ENCODE peak calls at places on chromosomes 3 and 15, in nine cellular contexts. R is colonic mucosa, V is GM12878, E is caudate nucleus, K is sigmoid colon, Q is stomach, B is right lobe of liver, M is small intestine, F is adrenal gland. Y is an unnamed sample.

GRCh38 chr3:151579571-151580270 is 118.9 kb upstream of the IGSF10 start:
- DNase-seq in R (no peak), V (no peak), E (no peak), K (peak), Q (no peak), B (no peak), M (no peak), F (no peak), Y (no peak)

GRCh38 chr3:151226088-151226563 is 23.1 kb upstream of the GPR171 start:
- DNase-seq in R (no peak), V (no peak), E (no peak), K (no peak), Q (no peak), B (no peak), M (no peak), F (no peak), Y (no peak)

GRCh38 chr15:41683955-41684354 is 23.8 kb downstream of the MGA start:
- DNase-seq in R (no peak), V (no peak), E (no peak), K (no peak), Q (no peak), B (no peak), M (no peak), F (no peak), Y (no peak)

GRCh38 chr3:16147226-16147625 is 27.3 kb upstream of the GALNT15 start:
- DNase-seq in R (no peak), V (no peak), E (no peak), K (no peak), Q (no peak), B (no peak), M (no peak), F (no peak), Y (peak)

GRCh38 chr3:10344147-10344943 is 23.4 kb upstream of the SEC13 start:
- DNase-seq in R (peak), V (no peak), E (no peak), K (no peak), Q (peak), B (no peak), M (peak), F (peak), Y (no peak)

GRCh38 chr3:195738274-195739044 is 17.7 kb downstream of the MUC20 start:
- DNase-seq in R (no peak), V (no peak), E (no peak), K (peak), Q (no peak), B (peak), M (no peak), F (no peak), Y (no peak)

GRCh38 chr15:38186505-38186904 is 66.1 kb upstream of the SPRED1 start:
- DNase-seq in R (no peak), V (no peak), E (no peak), K (no peak), Q (no peak), B (no peak), M (no peak), F (no peak), Y (no peak)

GRCh38 chr3:184523825-184524615 is 37.6 kb upstream of the EPHB3 start:
- DNase-seq in R (peak), V (no peak), E (no peak), K (no peak), Q (no peak), B (no peak), M (no peak), F (no peak), Y (no peak)

GRCh38 chr3:195030791-195031321 is 240.1 kb downstream of the XXYLT1 start:
- DNase-seq in R (no peak), V (no peak), E (no peak), K (no peak), Q (no peak), B (peak), M (no peak), F (no peak), Y (no peak)

GRCh38 chr15:79942656-79943481 is 28.1 kb downstream of the BCL2A1 start:
- DNase-seq in R (no peak), V (no peak), E (no peak), K (no peak), Q (no peak), B (no peak), M (no peak), F (no peak), Y (no peak)

DNA sequence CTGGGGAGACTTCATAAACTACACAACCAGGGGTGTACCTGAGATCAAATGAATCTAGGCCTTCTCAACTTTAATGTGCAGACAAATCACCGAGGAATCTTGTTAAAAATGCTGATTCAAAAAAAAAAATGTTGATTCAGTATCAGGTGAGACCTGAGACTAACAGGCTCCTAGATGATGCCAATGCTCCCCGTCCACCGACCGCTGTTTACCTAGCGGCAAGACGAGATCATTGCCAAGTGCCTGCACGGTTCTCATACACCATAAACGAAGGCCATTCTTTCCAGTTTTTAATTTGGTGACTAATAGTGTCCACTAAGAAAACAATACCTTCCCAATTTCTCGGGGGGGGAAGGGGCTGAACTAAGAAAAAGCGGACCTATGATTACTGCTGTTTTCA is 2.5 kb upstream of the FSIP1 start:
- DNase-seq in R (no peak), V (no peak), E (no peak), K (no peak), Q (no peak), B (no peak), M (no peak), F (no peak), Y (no peak)
- H3K27ac ChIP-seq in R (no peak), V (no peak), E (no peak), K (no peak), Q (no peak), B (no peak), M (no peak), F (no peak), Y (peak)

DNA sequence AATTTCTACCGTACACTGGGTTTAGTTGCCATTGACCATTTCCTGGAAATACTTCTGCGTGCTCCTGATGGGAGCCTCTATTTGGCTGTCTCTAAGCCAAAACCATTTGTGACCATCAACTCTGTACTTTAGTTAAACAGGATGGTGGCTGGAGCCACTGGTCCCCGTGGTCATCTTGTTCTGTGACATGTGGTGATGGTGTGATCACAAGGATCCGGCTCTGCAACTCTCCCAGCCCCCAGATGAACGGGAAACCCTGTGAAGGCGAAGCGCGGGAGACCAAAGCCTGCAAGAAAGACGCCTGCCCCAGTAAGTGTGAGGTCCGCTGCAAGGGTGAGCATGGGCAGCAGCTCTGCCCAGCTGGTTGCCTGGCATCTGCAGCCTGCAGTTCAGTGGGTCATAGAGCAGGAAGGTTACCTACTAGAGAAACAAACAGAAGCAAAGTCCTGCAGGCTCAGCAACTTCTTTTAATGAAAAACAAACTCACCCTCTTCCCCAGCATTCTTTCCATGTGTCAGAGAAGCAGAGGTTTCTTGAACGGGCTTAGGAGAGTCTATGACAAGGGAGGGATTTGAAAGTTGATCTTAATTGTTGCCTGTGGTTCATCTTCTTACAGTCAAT is 7.1 kb downstream of the THBS1 start:
- DNase-seq in R (no peak), V (no peak), E (no peak), K (no peak), Q (no peak), B (peak), M (no peak), F (peak), Y (no peak)
- H3K27ac ChIP-seq in R (no peak), V (no peak), E (no peak), K (peak), Q (no peak), B (no peak), M (no peak), F (no peak), Y (peak)

GRCh38 chr3:64158334-64158733 is 66.9 kb downstream of the PRICKLE2 start:
- DNase-seq in R (peak), V (no peak), E (no peak), K (no peak), Q (peak), B (no peak), M (no peak), F (peak), Y (no peak)

GRCh38 chr3:64160000-64160690 is 65.1 kb downstream of the PRICKLE2 start:
- DNase-seq in R (peak), V (no peak), E (no peak), K (no peak), Q (no peak), B (no peak), M (no peak), F (no peak), Y (no peak)

GRCh38 chr3:64161481-64161952 is 63.7 kb downstream of the PRICKLE2 start:
- DNase-seq in R (no peak), V (no peak), E (no peak), K (no peak), Q (no peak), B (no peak), M (no peak), F (no peak), Y (no peak)

GRCh38 chr3:64152676-64153466 is 72.4 kb downstream of the PRICKLE2 start:
- DNase-seq in R (no peak), V (no peak), E (no peak), K (no peak), Q (no peak), B (no peak), M (no peak), F (no peak), Y (no peak)

GRCh38 chr3:64157150-64158035 is 67.9 kb downstream of the PRICKLE2 start:
- DNase-seq in R (peak), V (no peak), E (no peak), K (no peak), Q (peak), B (no peak), M (no peak), F (no peak), Y (no peak)
- H3K27ac ChIP-seq in R (peak), V (no peak), E (no peak), K (peak), Q (no peak), B (no peak), M (no peak), F (no peak), Y (peak)

DNA sequence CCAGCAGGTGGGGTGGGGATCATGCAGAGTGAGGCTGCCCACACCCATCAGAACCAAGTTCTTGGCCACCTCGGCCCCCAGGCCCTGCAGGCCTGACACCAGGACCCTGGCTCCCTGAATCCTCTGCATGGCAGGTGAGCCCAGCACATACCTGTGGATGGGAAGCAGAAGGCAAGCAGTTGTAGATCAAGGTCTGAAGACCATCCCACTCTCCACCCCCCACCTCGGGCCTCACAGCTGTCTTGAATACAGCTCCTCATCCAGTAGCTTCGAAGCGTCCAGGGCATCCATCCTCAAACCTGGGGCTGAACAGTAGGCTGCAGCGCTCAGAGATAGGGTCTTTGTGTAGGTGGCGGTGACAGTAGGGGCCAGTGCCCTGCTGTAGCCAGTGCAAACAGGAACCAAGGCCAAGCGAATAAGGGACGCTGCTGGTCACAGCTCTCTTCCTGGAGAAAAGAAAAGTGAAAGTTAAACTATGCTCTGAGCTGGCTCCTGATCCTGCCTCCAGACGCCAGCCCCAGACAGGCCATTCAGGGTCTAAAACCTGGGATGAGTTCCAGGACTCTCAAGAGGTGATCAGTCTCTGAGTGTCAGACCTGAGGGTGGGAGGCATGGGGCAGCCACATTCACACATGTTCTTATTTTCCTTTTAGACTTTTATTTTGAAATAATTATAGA is at the start of gene UBA7:
- DNase-seq in R (peak), V (no peak), E (no peak), K (peak), Q (peak), B (peak), M (peak), F (peak), Y (no peak)
- H3K27ac ChIP-seq in R (peak), V (peak), E (peak), K (peak), Q (peak), B (peak), M (peak), F (peak), Y (peak)

GRCh38 chr3:97932387-97932801 is 39.8 kb downstream of the RIOX2 start:
- DNase-seq in R (no peak), V (no peak), E (no peak), K (no peak), Q (no peak), B (no peak), M (no peak), F (no peak), Y (no peak)
- H3K27ac ChIP-seq in R (no peak), V (no peak), E (peak), K (no peak), Q (no peak), B (no peak), M (no peak), F (no peak), Y (no peak)

DNA sequence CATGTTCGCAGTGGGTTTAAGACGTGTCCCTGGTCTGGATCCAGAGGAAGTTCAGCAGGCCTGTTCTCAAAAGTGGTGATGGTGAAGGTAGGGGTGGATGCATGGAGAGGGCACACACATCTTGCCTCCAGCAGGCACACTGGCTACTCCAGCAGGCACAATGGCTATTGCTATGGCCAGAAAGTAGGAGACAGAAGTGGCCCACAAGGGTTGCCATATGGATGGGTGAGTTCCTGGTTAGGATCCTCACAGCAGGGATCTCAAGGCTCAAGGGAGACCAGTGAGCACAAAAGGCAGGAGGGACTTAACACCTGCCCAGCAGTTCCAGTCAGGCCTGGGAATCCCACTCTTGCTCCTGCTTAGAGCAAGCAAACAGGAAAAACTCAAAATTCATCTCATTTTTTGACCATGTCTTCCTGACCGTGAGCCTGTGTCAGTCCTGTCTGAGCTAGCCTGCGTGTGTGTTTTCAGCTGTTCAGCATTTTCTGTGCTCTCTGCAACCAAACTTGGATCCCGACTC is 107.8 kb downstream of the LRIG1 start:
- DNase-seq in R (no peak), V (no peak), E (no peak), K (peak), Q (no peak), B (no peak), M (no peak), F (no peak), Y (no peak)
- H3K27ac ChIP-seq in R (peak), V (peak), E (no peak), K (peak), Q (no peak), B (no peak), M (no peak), F (peak), Y (peak)

GRCh38 chr3:123416173-123416572 is 32.7 kb downstream of the ADCY5 start:
- DNase-seq in R (no peak), V (no peak), E (no peak), K (no peak), Q (no peak), B (no peak), M (no peak), F (no peak), Y (no peak)

GRCh38 chr3:123412811-123413588 is 35.9 kb downstream of the ADCY5 start:
- DNase-seq in R (no peak), V (no peak), E (no peak), K (peak), Q (no peak), B (no peak), M (no peak), F (no peak), Y (no peak)

GRCh38 chr3:123412076-123412475 is 36.8 kb downstream of the ADCY5 start:
- DNase-seq in R (no peak), V (no peak), E (no peak), K (no peak), Q (no peak), B (no peak), M (no peak), F (no peak), Y (no peak)

GRCh38 chr3:123416647-123417046 is 32.2 kb downstream of the ADCY5 start:
- DNase-seq in R (no peak), V (no peak), E (no peak), K (no peak), Q (no peak), B (no peak), M (no peak), F (no peak), Y (no peak)

DNA sequence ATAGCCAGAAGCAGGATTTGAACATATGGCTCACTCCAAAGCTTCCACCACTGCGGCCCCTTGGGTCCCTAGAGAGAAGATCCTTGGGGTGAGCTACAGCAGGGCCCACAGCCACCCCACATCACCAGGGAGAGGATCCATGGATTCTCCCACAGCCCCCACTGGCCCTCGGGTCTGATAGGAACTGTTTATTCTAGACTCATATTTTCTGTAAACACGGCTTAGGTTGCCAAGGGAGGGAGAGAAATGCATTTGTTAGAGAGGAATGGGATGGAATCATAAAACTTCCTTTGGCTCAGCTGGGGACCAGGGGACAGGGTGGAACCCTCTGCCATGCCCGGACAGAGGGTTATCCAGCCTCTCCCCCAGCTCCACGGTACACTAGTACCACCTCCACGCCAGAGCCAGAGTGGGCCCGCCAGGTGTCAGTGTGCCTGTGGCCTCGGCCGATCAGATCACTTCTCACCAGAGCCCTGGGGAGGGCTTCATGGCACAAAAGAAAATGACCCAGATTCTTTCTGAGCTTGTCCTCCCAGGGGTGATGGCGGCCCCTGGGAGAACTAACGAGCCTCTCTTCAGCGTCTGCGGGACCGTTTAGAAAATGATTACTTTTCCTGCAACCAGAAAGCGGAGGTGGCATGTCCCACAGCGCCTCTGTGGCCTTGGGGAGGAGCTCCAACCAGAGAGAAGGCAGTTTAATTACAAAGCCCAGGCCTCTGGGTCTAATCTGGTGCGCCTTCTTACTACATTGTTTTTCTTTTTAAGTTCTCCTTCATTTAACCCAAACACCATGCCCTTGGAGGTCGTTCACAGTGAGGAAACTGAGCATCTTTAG is 33.7 kb downstream of the ADCY5 start:
- DNase-seq in R (no peak), V (no peak), E (no peak), K (no peak), Q (no peak), B (no peak), M (no peak), F (no peak), Y (no peak)
- H3K27ac ChIP-seq in R (no peak), V (no peak), E (peak), K (peak), Q (peak), B (peak), M (no peak), F (peak), Y (peak)

GRCh38 chr15:81747477-81747876 is 298.3 kb downstream of the MEX3B start:
- DNase-seq in R (no peak), V (no peak), E (no peak), K (no peak), Q (no peak), B (no peak), M (no peak), F (no peak), Y (no peak)

GRCh38 chr15:81747026-81747425 is 298.8 kb downstream of the MEX3B start:
- DNase-seq in R (no peak), V (no peak), E (no peak), K (no peak), Q (no peak), B (no peak), M (no peak), F (no peak), Y (no peak)

GRCh38 chr15:81751321-81751720 is 294.5 kb downstream of the MEX3B start:
- DNase-seq in R (no peak), V (no peak), E (no peak), K (no peak), Q (no peak), B (no peak), M (no peak), F (no peak), Y (no peak)

GRCh38 chr15:81752149-81752942 is 293.5 kb downstream of the MEX3B start:
- DNase-seq in R (peak), V (no peak), E (no peak), K (peak), Q (peak), B (peak), M (peak), F (peak), Y (no peak)

DNA sequence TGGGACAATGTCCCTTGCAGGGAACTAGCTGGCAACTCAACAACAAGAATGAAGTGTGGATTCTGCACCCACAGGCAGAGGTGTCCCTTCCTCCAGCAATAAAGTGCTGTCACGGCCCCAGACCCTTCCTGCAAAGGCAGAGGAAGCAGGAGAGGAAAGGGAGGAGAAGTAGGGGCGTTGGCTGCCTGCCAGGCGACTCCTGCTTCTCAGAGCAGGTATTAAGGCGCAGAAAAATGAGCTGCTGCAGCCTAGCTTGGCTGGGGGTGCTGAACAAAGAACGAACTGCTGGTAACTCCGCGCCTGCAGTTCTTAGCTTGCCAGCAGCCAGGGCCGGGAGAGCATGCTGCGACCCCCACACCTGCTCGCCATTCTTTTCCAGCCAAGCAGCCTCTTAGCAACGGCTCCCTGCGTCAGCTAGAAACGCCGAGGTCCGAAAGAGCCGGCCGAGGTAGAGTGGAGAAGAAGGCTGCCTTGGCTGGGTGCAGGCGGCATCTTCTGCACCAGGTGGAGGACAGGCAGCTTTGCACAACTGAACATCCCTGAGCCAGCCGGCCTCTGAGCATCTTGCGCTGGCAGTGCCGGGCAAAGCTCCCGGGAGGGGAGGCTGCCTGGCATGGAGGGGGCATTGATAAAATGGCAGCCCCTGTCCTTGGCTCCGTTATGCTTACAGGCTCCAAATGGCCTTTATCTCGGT is 296.0 kb downstream of the MEX3B start:
- DNase-seq in R (no peak), V (no peak), E (no peak), K (no peak), Q (no peak), B (no peak), M (no peak), F (no peak), Y (no peak)
- H3K27ac ChIP-seq in R (no peak), V (no peak), E (no peak), K (no peak), Q (no peak), B (no peak), M (no peak), F (no peak), Y (no peak)